ENCODE peak calls at places on chromosome 21, in five cellular contexts. F is foreskin fibroblast, T is fibroblast of pulmonary artery, I is osteocyte, L is neural progenitor cell. R is an unnamed sample.

GRCh38 chr21:27806261-27806660 is 839.4 kb upstream of the ADAMTS5 start:
- DNase-seq in I (no peak), T (no peak), F (no peak), L (no peak), R (peak)

GRCh38 chr21:38277501-38278111 is 20.8 kb downstream of the KCNJ15 start:
- DNase-seq in F (peak), T (peak), L (no peak), I (no peak), R (peak)

GRCh38 chr21:26739189-26739588 is 106.0 kb downstream of the ADAMTS1 start:
- DNase-seq in F (peak), T (peak), L (no peak), I (no peak), R (no peak)

GRCh38 chr21:39588884-39589283 is 23.9 kb upstream of the B3GALT5 start:
- DNase-seq in L (no peak), F (no peak), T (no peak), I (no peak), R (no peak)

GRCh38 chr21:30615199-30615598 is 1.0 kb upstream of the KRTAP20-1 start:
- DNase-seq in L (no peak), T (no peak), I (no peak), F (no peak), R (no peak)

GRCh38 chr21:32886339-32886738 is 114.8 kb upstream of the PAXBP1 start:
- DNase-seq in L (no peak), I (no peak), T (no peak), F (no peak), R (no peak)

GRCh38 chr21:31243611-31244010 is 100.5 kb downstream of the TIAM1 start:
- DNase-seq in F (no peak), L (no peak), T (no peak), I (no peak), R (no peak)

GRCh38 chr21:38858429-38859205 is 52.9 kb downstream of the ETS2 start:
- DNase-seq in T (no peak), I (peak), F (no peak), L (no peak), R (no peak)

GRCh38 chr21:28982637-28983036 is 10.0 kb downstream of the LTN1 start:
- DNase-seq in T (no peak), I (no peak), F (no peak), L (no peak), R (no peak)

GRCh38 chr21:14547834-14548513 is 1.9 kb upstream of the SAMSN1 start:
- DNase-seq in F (no peak), I (no peak), L (no peak), T (no peak), R (no peak)

GRCh38 chr21:15247613-15248012 is 182.8 kb upstream of the NRIP1 start:
- DNase-seq in F (peak), I (no peak), L (no peak), T (no peak), R (no peak)

GRCh38 chr21:27570306-27570868 is 603.5 kb upstream of the ADAMTS5 start:
- DNase-seq in F (peak), L (no peak), T (peak), I (peak), R (peak)

GRCh38 chr21:14943636-14944035 is 121.2 kb downstream of the NRIP1 start:
- DNase-seq in T (no peak), F (no peak), L (no peak), I (no peak), R (no peak)

GRCh38 chr21:34008618-34009017 is 64.8 kb upstream of the MRPS6 start:
- DNase-seq in F (no peak), I (no peak), L (no peak), T (no peak), R (no peak)

GRCh38 chr21:34004013-34004938 is 69.1 kb upstream of the MRPS6 start:
- DNase-seq in L (no peak), I (no peak), F (no peak), T (no peak), R (no peak)

GRCh38 chr21:32710069-32710784 is 17.6 kb downstream of the SYNJ1 start:
- DNase-seq in F (no peak), T (no peak), I (no peak), L (peak), R (no peak)

GRCh38 chr21:29372063-29372802 is 73.5 kb downstream of the BACH1 start:
- DNase-seq in I (no peak), L (peak), F (peak), T (peak), R (peak)

GRCh38 chr21:25024639-25025038 is 582.6 kb downstream of the MRPL39 start:
- DNase-seq in F (no peak), T (no peak), L (no peak), I (no peak), R (no peak)

GRCh38 chr21:28688381-28688780 is 304.3 kb downstream of the LTN1 start:
- DNase-seq in I (no peak), T (no peak), F (no peak), L (no peak), R (peak)

GRCh38 chr21:20661745-20662470 is 336.3 kb upstream of the NCAM2 start:
- DNase-seq in I (no peak), T (no peak), F (no peak), L (peak), R (no peak)

GRCh38 chr21:38809170-38809878 is 3.6 kb downstream of the ETS2 start:
- DNase-seq in I (peak), L (no peak), F (no peak), T (no peak), R (no peak)

GRCh38 chr21:21200939-21201610 is 202.9 kb downstream of the NCAM2 start:
- DNase-seq in I (no peak), L (no peak), T (peak), F (peak), R (no peak)

GRCh38 chr21:29237110-29238051 is 61.3 kb upstream of the BACH1 start:
- DNase-seq in T (no peak), I (no peak), F (peak), L (peak), R (no peak)

GRCh38 chr21:37914211-37914900 is 1.9 kb downstream of the KCNJ6 start:
- DNase-seq in F (peak), T (peak), L (peak), I (peak), R (no peak)

GRCh38 chr21:28487455-28488070 is 505.1 kb downstream of the LTN1 start:
- DNase-seq in F (peak), L (no peak), T (no peak), I (no peak), R (peak)

GRCh38 chr21:23881783-23882182 is 1725.5 kb downstream of the MRPL39 start:
- DNase-seq in T (no peak), I (no peak), F (no peak), L (no peak), R (no peak)

GRCh38 chr21:38903578-38904193 is 98.0 kb downstream of the ETS2 start:
- DNase-seq in L (peak), T (no peak), F (no peak), I (no peak), R (no peak)

GRCh38 chr21:8998946-8999681 is 1522.3 kb upstream of the TPTE start:
- DNase-seq in T (no peak), F (no peak), I (no peak), L (no peak), R (no peak)

GRCh38 chr21:16954787-16955186 is 558.1 kb upstream of the CXADR start:
- DNase-seq in L (peak), F (no peak), I (no peak), T (no peak), R (no peak)

GRCh38 chr21:31088196-31088751 is 50.0 kb upstream of the KRTAP19-8 start:
- DNase-seq in L (no peak), I (peak), F (no peak), T (no peak), R (no peak)

GRCh38 chr21:27776925-27777553 is 810.2 kb upstream of the ADAMTS5 start:
- DNase-seq in T (peak), I (no peak), L (no peak), F (no peak), R (no peak)

GRCh38 chr21:31158789-31159581 is 120.7 kb upstream of the KRTAP19-8 start:
- DNase-seq in T (peak), I (no peak), L (no peak), F (peak), R (no peak)

GRCh38 chr21:17798796-17799195 is 20.4 kb downstream of the C21orf91 start:
- DNase-seq in I (no peak), L (no peak), T (no peak), F (no peak), R (no peak)

GRCh38 chr21:26845066-26845749 is at the start of gene ADAMTS1:
- DNase-seq in F (peak), L (peak), I (peak), T (peak), R (peak)

GRCh38 chr21:39686636-39687035 is 58.3 kb upstream of the IGSF5 start:
- DNase-seq in T (no peak), I (peak), F (no peak), L (no peak), R (no peak)

GRCh38 chr21:29860346-29860745 is 79.5 kb downstream of the GRIK1 start:
- DNase-seq in T (no peak), I (no peak), F (no peak), L (no peak), R (no peak)

GRCh38 chr21:10273196-10273595 is 248.2 kb upstream of the TPTE start:
- DNase-seq in I (no peak), L (no peak), F (no peak), T (peak), R (no peak)

GRCh38 chr21:35508389-35508888 is 459.3 kb upstream of the RUNX1 start:
- DNase-seq in I (no peak), L (peak), F (peak), T (peak), R (peak)
- TF ChIP-seq CTCF in I (peak), L (peak), F (peak), T (peak), R (peak)

GRCh38 chr21:42855937-42856335 is 23.4 kb downstream of the WDR4 start:
- DNase-seq in L (no peak), F (no peak), T (no peak), I (no peak), R (no peak)
- TF ChIP-seq CTCF in L (no peak), F (no peak), T (no peak), I (no peak), R (no peak)

GRCh38 chr21:44753357-44753756 is 42.0 kb upstream of the TSPEAR start:
- DNase-seq in L (no peak), T (no peak), F (no peak), I (no peak), R (no peak)

GRCh38 chr21:44756416-44757185 is 45.0 kb downstream of the UBE2G2 start:
- DNase-seq in T (no peak), I (no peak), F (peak), L (no peak), R (no peak)

GRCh38 chr21:44752701-44753235 is 41.4 kb upstream of the TSPEAR start:
- DNase-seq in T (peak), L (no peak), F (peak), I (no peak), R (peak)

GRCh38 chr21:44757731-44758130 is 43.9 kb downstream of the UBE2G2 start:
- DNase-seq in L (no peak), T (no peak), I (no peak), F (no peak), R (no peak)

DNA sequence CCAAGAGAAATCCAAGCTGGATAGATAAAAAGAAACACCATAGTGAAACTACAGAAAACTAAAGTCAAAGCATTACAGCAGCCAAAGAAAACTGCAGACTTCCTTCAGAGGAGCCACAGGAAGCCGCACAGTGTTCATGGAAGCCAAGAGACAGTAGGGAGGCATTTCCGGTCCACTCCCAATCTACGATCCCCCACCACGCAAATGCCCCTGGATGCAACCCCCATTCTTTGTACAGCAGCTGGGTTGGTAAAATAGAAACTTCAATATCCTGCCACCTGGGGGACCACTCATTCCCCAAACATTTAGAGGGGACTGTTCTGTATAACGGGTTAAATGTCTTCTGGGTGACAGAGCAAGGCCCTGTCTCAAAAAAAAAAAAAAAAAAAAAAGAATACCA is 43.9 kb upstream of the TSPEAR start:
- DNase-seq in F (peak), L (no peak), I (no peak), T (peak), R (no peak)
- TF ChIP-seq CTCF in F (no peak), L (no peak), I (no peak), T (no peak), R (no peak)

GRCh38 chr21:43919283-43919682 is 54.3 kb downstream of the AGPAT3 start:
- DNase-seq in I (no peak), F (no peak), L (no peak), T (no peak), R (no peak)

GRCh38 chr21:43918385-43918947 is 53.4 kb downstream of the AGPAT3 start:
- DNase-seq in L (no peak), T (no peak), I (no peak), F (no peak), R (no peak)

GRCh38 chr21:43916076-43916475 is 51.1 kb downstream of the AGPAT3 start:
- DNase-seq in T (no peak), F (no peak), I (no peak), L (no peak), R (no peak)

GRCh38 chr21:43916691-43917514 is 51.9 kb downstream of the AGPAT3 start:
- DNase-seq in I (no peak), T (no peak), L (no peak), F (peak), R (no peak)

DNA sequence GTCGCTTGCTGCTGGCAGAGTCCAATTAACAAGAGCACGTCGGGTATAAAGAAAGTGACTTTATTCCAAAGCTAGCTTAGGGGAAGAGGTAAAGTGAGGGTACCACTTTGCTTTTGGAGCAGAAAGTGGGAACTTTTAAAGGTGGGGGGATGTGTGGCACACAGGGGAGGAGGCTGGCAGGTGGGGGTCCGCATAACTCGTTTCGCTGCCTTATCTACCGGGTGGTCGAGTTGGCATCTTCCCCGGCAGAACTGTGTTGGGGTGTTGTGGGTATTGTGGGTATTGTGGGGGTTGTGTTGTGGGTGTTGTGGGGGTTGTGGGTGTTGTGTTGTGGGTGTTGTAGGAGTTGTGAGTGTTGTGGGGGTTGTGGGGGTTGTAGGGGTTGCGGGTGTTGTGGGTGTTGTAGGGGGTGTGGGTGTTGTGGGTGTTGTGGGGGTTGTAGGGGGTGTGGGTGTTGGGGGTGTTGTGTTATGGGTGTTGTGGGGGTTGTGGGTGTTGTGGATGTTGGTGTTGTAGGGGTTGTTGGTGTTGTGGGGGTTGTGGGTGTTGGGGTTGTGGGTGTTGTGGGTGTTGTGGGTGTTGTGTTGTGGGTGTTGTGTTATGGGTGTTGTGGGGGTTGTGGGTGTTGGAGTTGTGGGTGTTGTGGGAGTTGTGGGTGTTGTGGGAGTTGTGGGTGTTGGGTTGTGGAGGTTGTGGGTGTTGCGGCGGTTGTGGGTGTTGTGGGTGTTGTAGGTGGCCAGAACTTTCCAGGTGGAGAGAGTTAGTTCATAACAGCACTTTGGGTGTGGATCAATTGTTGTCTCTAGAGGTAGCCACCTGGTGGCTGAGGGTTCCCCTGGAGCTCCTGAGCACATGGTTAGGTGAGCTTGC is 52.7 kb downstream of the AGPAT3 start:
- DNase-seq in I (no peak), F (no peak), T (no peak), L (no peak), R (no peak)
- TF ChIP-seq CTCF in I (no peak), F (no peak), T (no peak), L (no peak), R (peak)

DNA sequence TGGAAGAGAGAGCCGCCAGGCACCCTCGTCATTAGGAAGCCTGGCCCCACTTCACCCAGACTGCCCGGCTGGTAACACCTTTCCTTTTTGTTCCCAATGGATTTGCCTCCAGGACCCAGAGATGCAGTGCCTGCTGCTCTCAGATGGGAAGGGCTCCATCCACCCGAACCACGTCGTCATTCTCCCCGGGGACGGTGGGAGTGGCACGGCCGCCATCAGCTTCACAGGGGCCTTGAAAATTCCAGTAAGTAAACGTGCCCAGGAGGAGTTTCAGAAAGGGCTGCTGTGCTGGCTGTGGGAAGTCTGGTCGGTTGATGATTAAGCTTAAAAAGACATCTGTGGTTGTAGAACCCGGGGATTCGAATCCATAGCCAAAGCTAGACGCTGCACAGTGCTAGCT is 45.2 kb downstream of the SLC37A1 start:
- DNase-seq in F (no peak), T (no peak), L (no peak), I (no peak), R (no peak)
- TF ChIP-seq CTCF in F (no peak), T (no peak), L (no peak), I (no peak), R (no peak)

GRCh38 chr21:45724345-45724961 is 80.9 kb downstream of the PCBP3 start:
- DNase-seq in F (no peak), T (no peak), L (no peak), I (peak), R (no peak)
- TF ChIP-seq CTCF in F (no peak), T (no peak), L (no peak), I (no peak), R (no peak)

GRCh38 chr21:43733060-43733459 is 14.1 kb downstream of the PDXK start:
- DNase-seq in T (no peak), I (no peak), L (no peak), F (no peak), R (no peak)
- TF ChIP-seq CTCF in T (no peak), I (no peak), L (no peak), F (no peak), R (no peak)

DNA sequence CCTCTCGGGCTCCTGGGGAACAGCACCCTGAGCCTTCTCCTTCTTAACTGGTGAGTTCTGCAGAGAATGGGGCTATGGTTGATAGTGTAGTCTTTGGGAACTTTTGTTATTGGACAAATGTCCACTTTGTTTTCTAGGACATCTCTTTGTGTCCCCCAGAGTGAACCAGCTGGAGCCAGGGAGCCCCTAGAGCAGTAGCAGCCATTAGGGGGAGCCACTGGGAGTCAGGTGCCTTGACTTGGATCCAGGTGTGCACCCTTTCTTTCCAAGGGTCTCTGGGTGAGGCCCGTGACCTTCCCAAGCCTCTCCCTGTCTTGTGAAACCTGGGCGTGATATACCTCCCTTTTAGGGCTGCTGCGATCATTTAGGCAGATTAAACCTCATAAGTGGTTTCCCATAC is 36.9 kb downstream of the ABCG1 start:
- DNase-seq in L (no peak), I (no peak), T (no peak), F (no peak), R (no peak)
- TF ChIP-seq CTCF in L (peak), I (no peak), T (no peak), F (no peak), R (peak)